ENCODE peak calls at places on chromosomes 6 and 20, in five cellular contexts. U, V, R, I and C are unnamed samples.
A peak's percentile ranks its signal among the peaks of the same experiment; 100 is the strongest.

GRCh38 chr6:31607317-31607716 is 7.7 kb upstream of the AIF1 start:
- DNase-seq in U (no peak), V (no peak), R (no peak), I (no peak), C (no peak)

GRCh38 chr6:36776167-36776566 is 63.1 kb downstream of the CPNE5 start:
- DNase-seq in U (no peak), V (no peak), R (no peak), I (no peak), C (no peak)

GRCh38 chr6:27293436-27294152 is 18.5 kb downstream of the POM121L2 start:
- DNase-seq in U (no peak), V (no peak), R (no peak), I (no peak), C (no peak)

GRCh38 chr6:101110814-101111213 is 229.7 kb upstream of the ASCC3 start:
- DNase-seq in U (no peak), V (no peak), R (no peak), I (no peak), C (no peak)

GRCh38 chr6:163720460-163721235 is 306.1 kb downstream of the QKI start:
- DNase-seq in U (no peak), V (no peak), R (no peak), I (no peak), C (no peak)

GRCh38 chr6:152605342-152605741 is 31.8 kb downstream of the SYNE1 start:
- DNase-seq in U (no peak), V (no peak), R (no peak), I (no peak), C (no peak)

GRCh38 chr6:166707045-166707444 is 80.0 kb upstream of the RPS6KA2 start:
- DNase-seq in U (peak; percentile 82), V (peak; percentile 72), R (no peak), I (peak; percentile 24), C (peak; percentile 57)

GRCh38 chr6:127532991-127533390 is 13.9 kb upstream of the MTCL3 start:
- DNase-seq in U (no peak), V (no peak), R (no peak), I (no peak), C (no peak)

GRCh38 chr20:62243906-62244515 is 5.7 kb downstream of the OSBPL2 start:
- DNase-seq in U (no peak), V (peak; percentile 54), R (no peak), I (no peak), C (no peak)

GRCh38 chr6:10582774-10583508 is 61.8 kb downstream of the GCNT2 start:
- DNase-seq in U (no peak), V (peak; percentile 73), R (no peak), I (no peak), C (no peak)

GRCh38 chr6:9623985-9624384 is 790.9 kb downstream of the TFAP2A start:
- DNase-seq in U (no peak), V (no peak), R (no peak), I (no peak), C (no peak)

GRCh38 chr6:37485259-37485658 is 14.4 kb downstream of the CCDC167 start:
- DNase-seq in U (no peak), V (no peak), R (no peak), I (no peak), C (no peak)

GRCh38 chr6:146901940-146902816 is 302.0 kb upstream of the STXBP5 start:
- DNase-seq in U (no peak), V (no peak), R (no peak), I (no peak), C (no peak)

DNA sequence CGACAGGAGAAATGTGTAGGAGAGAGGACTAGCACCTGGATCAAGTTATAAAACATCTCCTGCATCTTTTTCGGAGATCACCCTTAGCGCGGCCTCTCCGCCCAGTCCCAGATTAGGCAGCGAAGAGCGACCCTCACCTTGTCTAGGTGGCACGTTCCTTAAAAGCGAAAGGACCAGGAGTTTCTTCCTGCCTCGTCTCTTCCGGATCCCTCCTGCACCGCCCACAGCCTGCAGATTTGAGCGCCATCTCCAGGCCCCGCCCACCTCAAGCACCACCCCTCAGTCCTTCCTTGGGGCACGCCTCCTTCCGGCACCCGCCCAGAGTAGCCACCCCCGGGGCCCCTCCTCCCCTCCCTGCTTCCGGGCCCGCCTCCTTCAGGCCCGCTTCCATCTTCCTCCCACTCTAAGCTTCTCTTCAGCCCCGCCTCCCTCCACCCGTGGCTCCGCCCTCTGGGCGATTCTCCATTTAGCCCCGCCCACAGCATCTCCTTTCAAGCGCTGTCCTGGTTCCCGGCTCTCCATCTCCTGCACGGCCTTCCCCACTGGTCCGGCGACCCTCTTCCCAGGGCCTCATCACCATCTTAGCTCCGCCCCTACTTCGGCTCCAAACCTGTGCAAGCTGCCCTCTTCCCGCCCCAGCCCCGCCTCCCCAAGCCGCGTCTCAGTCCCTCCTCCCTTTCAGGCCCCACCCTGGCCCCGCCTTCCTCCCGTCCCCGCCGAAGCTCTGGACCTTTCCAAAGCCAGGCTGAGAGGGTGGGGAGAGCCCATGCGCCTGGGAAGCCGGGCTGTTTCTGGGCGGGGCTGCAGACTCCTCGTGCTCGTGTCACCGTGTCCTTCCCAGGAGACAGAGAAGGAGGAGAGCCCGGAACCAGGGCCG is 550 bp upstream of the RALY start:
- DNase-seq in U (peak; percentile 99), V (peak; percentile 99), R (peak; percentile 100), I (peak; percentile 100), C (peak; percentile 99)
- H3K4me1 ChIP-seq in U (peaks cover 29% of the 10 kb centered on the region), V (peaks cover 56% of the 10 kb centered on the region), R (peaks cover 14% of the 10 kb centered on the region), I (peaks cover 49% of the 10 kb centered on the region), C (peaks cover 25% of the 10 kb centered on the region)

GRCh38 chr20:63978319-63979220 is 872 bp downstream of the SAMD10 start:
- DNase-seq in U (peak; percentile 92), V (peak; percentile 91), R (peak; percentile 48), I (peak; percentile 90), C (peak; percentile 86)

GRCh38 chr20:63980317-63980805 is 571 bp upstream of the PRPF6 start:
- DNase-seq in U (no peak), V (no peak), R (no peak), I (no peak), C (no peak)

GRCh38 chr20:63977392-63978276 is 1.8 kb downstream of the SAMD10 start:
- DNase-seq in U (peak; percentile 56), V (peak; percentile 39), R (no peak), I (no peak), C (no peak)

GRCh38 chr20:63979549-63980316 is at the start of gene SAMD10:
- DNase-seq in U (peak; percentile 61), V (peak; percentile 56), R (peak; percentile 23), I (peak; percentile 59), C (peak; percentile 58)

DNA sequence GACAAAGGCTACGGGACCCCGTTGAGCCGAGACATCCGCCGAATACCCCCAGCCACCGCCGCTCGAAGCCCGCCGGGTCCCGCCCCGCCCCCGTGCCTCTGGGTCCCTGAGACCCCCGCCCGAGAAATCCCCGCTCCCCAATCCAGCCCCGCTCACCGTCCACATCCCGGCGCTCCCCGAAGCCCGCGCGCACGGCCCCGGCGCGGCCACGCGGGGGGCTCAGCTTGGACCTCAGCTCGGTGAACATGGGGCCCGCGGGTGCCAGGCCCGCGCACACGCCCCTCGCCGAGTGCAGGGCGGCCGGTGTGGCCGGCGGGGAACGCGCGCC is 257 bp downstream of the SAMD10 start:
- DNase-seq in U (peak; percentile 36), V (no peak), R (no peak), I (no peak), C (no peak)
- TF ChIP-seq POLR2A in U (no peak), V (no peak), R (no peak), I (no peak), C (no peak)

DNA sequence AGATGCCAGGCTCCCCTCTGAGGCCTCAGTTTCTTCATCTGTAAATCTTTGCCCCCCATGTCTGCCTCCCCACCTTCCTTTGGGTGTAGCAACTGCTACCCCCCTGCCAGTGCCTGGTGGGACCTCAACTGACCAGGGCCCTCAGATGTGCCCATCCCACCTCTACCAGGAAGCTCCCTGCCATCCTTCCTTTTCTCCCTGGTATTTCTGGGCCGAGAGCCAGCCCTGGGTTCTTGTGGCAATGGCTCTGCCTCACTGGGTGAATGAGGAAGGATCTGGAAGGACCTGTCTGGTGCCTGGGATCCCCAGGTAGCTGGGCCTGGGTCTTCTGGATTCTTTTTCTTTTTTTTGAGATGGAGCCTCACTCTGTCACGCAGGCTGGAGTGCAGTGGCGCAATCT is 141.1 kb upstream of the RNF24 start:
- DNase-seq in U (no peak), V (peak; percentile 30), R (no peak), I (no peak), C (no peak)
- H3K4me1 ChIP-seq in U (no peaks in the 10 kb centered on the region), V (peaks cover 15% of the 10 kb centered on the region), R (peaks cover 5% of the 10 kb centered on the region), I (peaks cover 5% of the 10 kb centered on the region), C (peaks cover 36% of the 10 kb centered on the region)

GRCh38 chr6:134424131-134424794 is 106.4 kb upstream of the SGK1 start:
- DNase-seq in U (no peak), V (no peak), R (no peak), I (no peak), C (no peak)

GRCh38 chr6:134420638-134421181 is 102.8 kb upstream of the SGK1 start:
- DNase-seq in U (no peak), V (no peak), R (no peak), I (no peak), C (no peak)

GRCh38 chr6:134424795-134425163 is 106.9 kb upstream of the SGK1 start:
- DNase-seq in U (no peak), V (no peak), R (no peak), I (no peak), C (no peak)

GRCh38 chr6:134421496-134421895 is 103.6 kb upstream of the SGK1 start:
- DNase-seq in U (no peak), V (no peak), R (no peak), I (no peak), C (no peak)

GRCh38 chr6:134422426-134423231 is 104.7 kb upstream of the SGK1 start:
- DNase-seq in U (no peak), V (no peak), R (no peak), I (no peak), C (no peak)
- TF ChIP-seq POLR2A in U (no peak), V (no peak), R (no peak), I (no peak), C (no peak)